ENCODE peak calls at places on chromosomes 11 and 22, in six cellular contexts. One of them, this sample, is unnamed.

GRCh38 chr22:47987885-47988515 is 1225.5 kb downstream of the TBC1D22A start:
- DNase-seq in mesendoderm: no peak
- DNase-seq in right cardiac atrium: no peak
- DNase-seq in PC-3: no peak
- DNase-seq in colonic mucosa: no peak
- DNase-seq in testis: no peak
- DNase-seq in this sample: no peak

GRCh38 chr11:9533736-9534473 is 39.6 kb upstream of the WEE1 start:
- DNase-seq in mesendoderm: peak
- DNase-seq in right cardiac atrium: no peak
- DNase-seq in PC-3: no peak
- DNase-seq in colonic mucosa: no peak
- DNase-seq in testis: no peak
- DNase-seq in this sample: no peak

GRCh38 chr11:31643831-31644230 is 134.3 kb downstream of the ELP4 start:
- DNase-seq in mesendoderm: no peak
- DNase-seq in right cardiac atrium: no peak
- DNase-seq in PC-3: peak
- DNase-seq in colonic mucosa: no peak
- DNase-seq in testis: no peak
- DNase-seq in this sample: peak

GRCh38 chr11:18091731-18092130 is 14.2 kb downstream of the SAAL1 start:
- DNase-seq in mesendoderm: peak
- DNase-seq in right cardiac atrium: no peak
- DNase-seq in PC-3: peak
- DNase-seq in colonic mucosa: no peak
- DNase-seq in testis: no peak
- DNase-seq in this sample: no peak

GRCh38 chr11:44977493-44977984 is 26.9 kb upstream of the TP53I11 start:
- DNase-seq in mesendoderm: peak
- DNase-seq in right cardiac atrium: no peak
- DNase-seq in PC-3: peak
- DNase-seq in colonic mucosa: no peak
- DNase-seq in testis: no peak
- DNase-seq in this sample: peak

GRCh38 chr11:77401486-77402217 is 72.2 kb downstream of the PAK1 start:
- DNase-seq in mesendoderm: no peak
- DNase-seq in right cardiac atrium: no peak
- DNase-seq in PC-3: peak
- DNase-seq in colonic mucosa: no peak
- DNase-seq in testis: no peak
- DNase-seq in this sample: peak

GRCh38 chr11:43360361-43361032 is 1.8 kb downstream of the TTC17 start:
- DNase-seq in mesendoderm: no peak
- DNase-seq in right cardiac atrium: no peak
- DNase-seq in PC-3: no peak
- DNase-seq in colonic mucosa: no peak
- DNase-seq in testis: no peak
- DNase-seq in this sample: no peak

GRCh38 chr11:31821779-31822574 is 10.9 kb upstream of the PAX6 start:
- DNase-seq in mesendoderm: peak
- DNase-seq in right cardiac atrium: no peak
- DNase-seq in PC-3: no peak
- DNase-seq in colonic mucosa: no peak
- DNase-seq in testis: no peak
- DNase-seq in this sample: no peak

GRCh38 chr11:2954263-2954662 is 25.0 kb upstream of the PHLDA2 start:
- DNase-seq in mesendoderm: no peak
- DNase-seq in right cardiac atrium: no peak
- DNase-seq in PC-3: no peak
- DNase-seq in colonic mucosa: no peak
- DNase-seq in testis: no peak
- DNase-seq in this sample: no peak

GRCh38 chr11:28048812-28049211 is 59.1 kb downstream of the KIF18A start:
- DNase-seq in mesendoderm: no peak
- DNase-seq in right cardiac atrium: no peak
- DNase-seq in PC-3: no peak
- DNase-seq in colonic mucosa: no peak
- DNase-seq in testis: no peak
- DNase-seq in this sample: no peak

GRCh38 chr22:28883917-28884753 is 763 bp downstream of the ZNRF3 start:
- DNase-seq in mesendoderm: peak
- DNase-seq in right cardiac atrium: peak
- DNase-seq in PC-3: peak
- DNase-seq in colonic mucosa: peak
- DNase-seq in testis: peak
- DNase-seq in this sample: peak

GRCh38 chr11:102111011-102111786 is 952 bp downstream of the YAP1 start:
- DNase-seq in mesendoderm: peak
- DNase-seq in right cardiac atrium: peak
- DNase-seq in PC-3: peak
- DNase-seq in colonic mucosa: peak
- DNase-seq in testis: peak
- DNase-seq in this sample: peak

GRCh38 chr11:72637198-72637597 is 37.0 kb downstream of the PDE2A start:
- DNase-seq in mesendoderm: no peak
- DNase-seq in right cardiac atrium: peak
- DNase-seq in PC-3: peak
- DNase-seq in colonic mucosa: no peak
- DNase-seq in testis: no peak
- DNase-seq in this sample: no peak

GRCh38 chr11:108196901-108197300 is 25.5 kb downstream of the NPAT start:
- DNase-seq in mesendoderm: no peak
- DNase-seq in right cardiac atrium: no peak
- DNase-seq in PC-3: no peak
- DNase-seq in colonic mucosa: no peak
- DNase-seq in testis: no peak
- DNase-seq in this sample: no peak

GRCh38 chr11:62865641-62866040 is 15.1 kb upstream of the SLC3A2 start:
- DNase-seq in mesendoderm: no peak
- DNase-seq in right cardiac atrium: no peak
- DNase-seq in PC-3: no peak
- DNase-seq in colonic mucosa: no peak
- DNase-seq in testis: no peak
- DNase-seq in this sample: no peak

GRCh38 chr11:74721479-74721835 is 9.8 kb downstream of the CHRDL2 start:
- DNase-seq in mesendoderm: no peak
- DNase-seq in right cardiac atrium: no peak
- DNase-seq in PC-3: no peak
- DNase-seq in colonic mucosa: no peak
- DNase-seq in testis: no peak
- DNase-seq in this sample: no peak

GRCh38 chr22:42066937-42067336 is 3.7 kb downstream of the NAGA start:
- DNase-seq in mesendoderm: no peak
- DNase-seq in right cardiac atrium: no peak
- DNase-seq in PC-3: no peak
- DNase-seq in colonic mucosa: peak
- DNase-seq in testis: no peak
- DNase-seq in this sample: no peak

GRCh38 chr22:36816635-36817428 is at the start of gene PVALB:
- DNase-seq in mesendoderm: peak
- DNase-seq in right cardiac atrium: peak
- DNase-seq in PC-3: peak
- DNase-seq in colonic mucosa: no peak
- DNase-seq in testis: peak
- DNase-seq in this sample: no peak

GRCh38 chr22:34135749-34136148 is 215.5 kb upstream of the LARGE1 start:
- DNase-seq in mesendoderm: no peak
- DNase-seq in right cardiac atrium: no peak
- DNase-seq in PC-3: no peak
- DNase-seq in colonic mucosa: no peak
- DNase-seq in testis: no peak
- DNase-seq in this sample: no peak

GRCh38 chr11:57618438-57618837 is 21.0 kb downstream of the SERPING1 start:
- DNase-seq in mesendoderm: no peak
- DNase-seq in right cardiac atrium: no peak
- DNase-seq in PC-3: no peak
- DNase-seq in colonic mucosa: no peak
- DNase-seq in testis: no peak
- DNase-seq in this sample: no peak

GRCh38 chr11:112656772-112657428 is 304.3 kb upstream of the NCAM1 start:
- DNase-seq in mesendoderm: no peak
- DNase-seq in right cardiac atrium: no peak
- DNase-seq in PC-3: peak
- DNase-seq in colonic mucosa: no peak
- DNase-seq in testis: no peak
- DNase-seq in this sample: no peak

GRCh38 chr22:28282346-28282745 is 363.3 kb upstream of the PITPNB start:
- DNase-seq in mesendoderm: no peak
- DNase-seq in right cardiac atrium: no peak
- DNase-seq in PC-3: no peak
- DNase-seq in colonic mucosa: no peak
- DNase-seq in testis: no peak
- DNase-seq in this sample: no peak

GRCh38 chr11:1306186-1307162 is 3.0 kb downstream of the TOLLIP start:
- DNase-seq in mesendoderm: no peak
- DNase-seq in right cardiac atrium: no peak
- DNase-seq in PC-3: no peak
- DNase-seq in colonic mucosa: no peak
- DNase-seq in testis: no peak
- DNase-seq in this sample: no peak
- H3K4me3 ChIP-seq in mesendoderm: no peak
- H3K4me3 ChIP-seq in right cardiac atrium: no peak
- H3K4me3 ChIP-seq in PC-3: no peak
- H3K4me3 ChIP-seq in colonic mucosa: no peak
- H3K4me3 ChIP-seq in testis: no peak
- H3K4me3 ChIP-seq in this sample: no peak

DNA sequence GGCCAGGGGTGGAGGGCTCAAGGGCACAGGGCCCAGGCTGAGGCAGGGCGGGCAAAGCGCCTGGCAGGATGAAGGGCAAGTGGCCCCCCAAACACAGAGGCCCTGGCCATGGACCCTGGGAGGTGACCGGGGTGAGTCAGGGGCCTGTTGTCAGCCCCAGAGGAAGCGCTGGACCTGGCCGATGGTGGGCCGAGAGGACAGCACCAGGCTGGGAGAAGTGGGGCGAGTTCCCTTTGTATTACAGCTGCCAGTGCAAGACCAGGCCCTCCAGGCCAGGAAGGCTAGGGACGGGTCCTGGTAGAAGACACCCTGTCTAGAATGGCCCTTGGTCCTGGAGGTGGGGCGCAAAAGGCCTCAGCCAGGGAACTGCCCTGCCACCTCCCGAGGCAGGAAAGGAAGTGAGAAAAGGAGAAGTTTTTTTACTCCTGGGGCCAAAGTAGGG is 12.8 kb downstream of the CXCR5 start:
- DNase-seq in mesendoderm: peak
- DNase-seq in right cardiac atrium: peak
- DNase-seq in PC-3: no peak
- DNase-seq in colonic mucosa: no peak
- DNase-seq in testis: no peak
- DNase-seq in this sample: no peak
- H3K27ac ChIP-seq in mesendoderm: no peak
- H3K27ac ChIP-seq in right cardiac atrium: no peak
- H3K27ac ChIP-seq in PC-3: no peak
- H3K27ac ChIP-seq in colonic mucosa: no peak
- H3K27ac ChIP-seq in testis: no peak
- H3K27ac ChIP-seq in this sample: no peak

GRCh38 chr11:94650756-94651155 is 83.6 kb downstream of the PIWIL4 start:
- DNase-seq in mesendoderm: peak
- DNase-seq in right cardiac atrium: peak
- DNase-seq in PC-3: no peak
- DNase-seq in colonic mucosa: peak
- DNase-seq in testis: peak
- DNase-seq in this sample: no peak
- H3K4me3 ChIP-seq in mesendoderm: peak
- H3K4me3 ChIP-seq in right cardiac atrium: no peak
- H3K4me3 ChIP-seq in PC-3: no peak
- H3K4me3 ChIP-seq in colonic mucosa: no peak
- H3K4me3 ChIP-seq in testis: no peak
- H3K4me3 ChIP-seq in this sample: no peak

GRCh38 chr11:130478881-130479280 is 30.4 kb downstream of the ADAMTS15 start:
- DNase-seq in mesendoderm: peak
- DNase-seq in right cardiac atrium: no peak
- DNase-seq in PC-3: no peak
- DNase-seq in colonic mucosa: peak
- DNase-seq in testis: no peak
- DNase-seq in this sample: no peak

GRCh38 chr11:130477646-130478203 is 29.3 kb downstream of the ADAMTS15 start:
- DNase-seq in mesendoderm: no peak
- DNase-seq in right cardiac atrium: no peak
- DNase-seq in PC-3: no peak
- DNase-seq in colonic mucosa: no peak
- DNase-seq in testis: no peak
- DNase-seq in this sample: no peak

GRCh38 chr11:130478204-130478701 is 29.8 kb downstream of the ADAMTS15 start:
- DNase-seq in mesendoderm: peak
- DNase-seq in right cardiac atrium: peak
- DNase-seq in PC-3: peak
- DNase-seq in colonic mucosa: peak
- DNase-seq in testis: peak
- DNase-seq in this sample: no peak

GRCh38 chr11:130480166-130480565 is 31.7 kb downstream of the ADAMTS15 start:
- DNase-seq in mesendoderm: no peak
- DNase-seq in right cardiac atrium: no peak
- DNase-seq in PC-3: no peak
- DNase-seq in colonic mucosa: no peak
- DNase-seq in testis: no peak
- DNase-seq in this sample: no peak

DNA sequence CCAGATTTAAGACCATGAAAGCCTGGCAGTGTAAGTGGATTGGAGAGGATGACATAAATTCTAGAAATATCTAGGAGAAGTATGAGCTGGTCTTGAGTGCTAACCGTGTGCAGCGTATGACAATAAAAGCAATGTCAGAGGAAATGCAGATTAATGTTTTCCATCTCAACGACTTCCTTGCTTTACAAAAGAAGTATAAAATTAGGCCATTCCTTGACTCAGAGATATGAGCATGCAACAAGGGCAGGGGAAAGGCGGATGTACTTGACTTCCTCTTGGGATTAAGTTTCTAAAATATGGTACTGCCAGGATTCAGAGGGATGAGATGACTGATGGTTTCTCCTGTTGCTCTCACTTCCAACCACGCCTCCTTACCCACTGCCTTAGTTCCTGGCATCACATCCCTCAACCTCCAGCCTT is 32.3 kb downstream of the ADAMTS15 start:
- DNase-seq in mesendoderm: no peak
- DNase-seq in right cardiac atrium: no peak
- DNase-seq in PC-3: peak
- DNase-seq in colonic mucosa: no peak
- DNase-seq in testis: no peak
- DNase-seq in this sample: no peak
- H3K27ac ChIP-seq in mesendoderm: no peak
- H3K27ac ChIP-seq in right cardiac atrium: peak
- H3K27ac ChIP-seq in PC-3: no peak
- H3K27ac ChIP-seq in colonic mucosa: no peak
- H3K27ac ChIP-seq in testis: no peak
- H3K27ac ChIP-seq in this sample: no peak

GRCh38 chr11:124865181-124865901 is at the start of gene ROBO3:
- DNase-seq in mesendoderm: peak
- DNase-seq in right cardiac atrium: no peak
- DNase-seq in PC-3: no peak
- DNase-seq in colonic mucosa: no peak
- DNase-seq in testis: no peak
- DNase-seq in this sample: peak
- H3K4me3 ChIP-seq in mesendoderm: no peak
- H3K4me3 ChIP-seq in right cardiac atrium: peak
- H3K4me3 ChIP-seq in PC-3: peak
- H3K4me3 ChIP-seq in colonic mucosa: peak
- H3K4me3 ChIP-seq in testis: no peak
- H3K4me3 ChIP-seq in this sample: peak